ENCODE peak calls at places on chromosomes 4 and X, in four cellular contexts. T, H, A and B are unnamed samples.
A peak's percentile ranks its signal among the peaks of the same experiment; 100 is the strongest.

GRCh38 chrX:141405878-141406492 is 163.7 kb upstream of the SPANXC start:
- DNase-seq in A (no peak), T (no peak), H (no peak), B (no peak)

GRCh38 chr4:161601011-161601410 is 562.8 kb downstream of the FSTL5 start:
- DNase-seq in A (no peak), H (no peak), T (no peak), B (no peak)

GRCh38 chr4:4271912-4272311 is 18.0 kb downstream of the LYAR start:
- DNase-seq in T (no peak), H (no peak), A (no peak), B (no peak)

GRCh38 chrX:140822184-140822583 is 112.6 kb downstream of the LINC00632 start:
- DNase-seq in H (no peak), T (no peak), A (no peak), B (peak; percentile 52)

GRCh38 chr4:15182600-15183222 is 180.4 kb downstream of the CPEB2 start:
- DNase-seq in T (no peak), A (no peak), H (no peak), B (no peak)

GRCh38 chrX:1205681-1206611 is 6.5 kb downstream of the CRLF2 start:
- DNase-seq in H (no peak), A (no peak), T (peak; percentile 14), B (peak; percentile 94)

GRCh38 chr4:65066106-65066505 is 604.2 kb downstream of the EPHA5 start:
- DNase-seq in H (no peak), T (no peak), A (no peak), B (no peak)

GRCh38 chr4:155745984-155746383 is 12.8 kb upstream of the GUCY1B1 start:
- DNase-seq in A (no peak), T (no peak), H (no peak), B (no peak)

GRCh38 chr4:142721187-142721586 is 124.9 kb downstream of the INPP4B start:
- DNase-seq in T (no peak), A (no peak), H (no peak), B (no peak)

GRCh38 chrX:123961268-123962005 is at the start of gene STAG2:
- DNase-seq in A (peak; percentile 34), T (peak; percentile 78), H (peak; percentile 91), B (peak; percentile 87)

GRCh38 chrX:154401918-154402621 is 3.9 kb downstream of the RPL10 start:
- DNase-seq in H (no peak), T (peak; percentile 36), A (no peak), B (no peak)

GRCh38 chr4:39636786-39637185 is 1.9 kb downstream of the SMIM14 start:
- DNase-seq in H (no peak), A (no peak), T (no peak), B (no peak)

GRCh38 chr4:21367567-21367966 is 581.0 kb downstream of the KCNIP4 start:
- DNase-seq in A (no peak), T (no peak), H (no peak), B (no peak)